ENCODE peak calls at places on chromosomes 12 and 14, in ten cellular contexts. B is head of caudate nucleus; K is astrocyte of the spinal cord; H is HCT116; N is heart right ventricle; X is stimulated activated CD4-positive, alpha-beta T cell treated with anti-CD3 and anti-CD28 coated beads, Interleukin-12 subunit alpha, Interleukin-12 subunit beta, amount 100 ng/mL, for 4 hours; Z is lower leg skin; F is activated naive CD4-positive, alpha-beta T cell; I is activated CD4-positive, alpha-beta T cell treated with anti-CD3 and anti-CD28 coated beads, Interleukin-2, amount 10 ng/mL, durations not matched to agents 7 days and 5 days; S is left ventricle myocardium superior. E is an unnamed sample.
A peak's percentile ranks its signal among the peaks of the same experiment; 100 is the strongest.

GRCh38 chr12:125871811-125872594 is 806.8 kb downstream of the AACS start:
- DNase-seq in B (no peak), K (no peak), H (no peak), N (peak; percentile 54), X (no peak), Z (no peak), F (no peak), I (no peak), S (peak; percentile 54), E (peak; percentile 41)

GRCh38 chr12:2796187-2796663 is 1.5 kb downstream of the FKBP4 start:
- DNase-seq in B (no peak), K (no peak), H (no peak), N (no peak), X (no peak), Z (no peak), F (no peak), I (no peak), S (no peak), E (no peak)

GRCh38 chr12:98402081-98402480 is 113.3 kb upstream of the TMPO start:
- DNase-seq in B (no peak), K (no peak), H (peak; percentile 76), N (no peak), X (no peak), Z (no peak), F (no peak), I (no peak), S (no peak), E (no peak)

GRCh38 chr12:38838211-38838850 is 67.1 kb downstream of the CPNE8 start:
- DNase-seq in B (no peak), K (no peak), H (no peak), N (no peak), X (no peak), Z (no peak), F (no peak), I (no peak), S (no peak), E (no peak)

GRCh38 chr12:78240827-78241226 is 410.1 kb downstream of the NAV3 start:
- DNase-seq in B (no peak), K (no peak), H (no peak), N (no peak), X (no peak), Z (no peak), F (no peak), I (no peak), S (no peak), E (no peak)

GRCh38 chr14:89033756-89034155 is 209.3 kb downstream of the TTC8 start:
- DNase-seq in B (no peak), K (no peak), H (no peak), N (no peak), X (no peak), Z (no peak), F (no peak), I (no peak), S (no peak), E (no peak)

GRCh38 chr12:88643685-88644084 is 63.4 kb upstream of the KITLG start:
- DNase-seq in B (no peak), K (no peak), H (no peak), N (no peak), X (no peak), Z (no peak), F (no peak), I (no peak), S (no peak), E (no peak)

GRCh38 chr12:106010746-106011145 is 128.0 kb downstream of the NUAK1 start:
- DNase-seq in B (no peak), K (no peak), H (no peak), N (no peak), X (no peak), Z (no peak), F (no peak), I (no peak), S (no peak), E (no peak)

GRCh38 chr12:103930787-103931536 is 752 bp downstream of the HSP90B1 start:
- DNase-seq in B (no peak), K (peak; percentile 19), H (no peak), N (peak; percentile 47), X (peak; percentile 40), Z (peak; percentile 86), F (no peak), I (no peak), S (peak; percentile 60), E (peak; percentile 47)

GRCh38 chr12:15356831-15357456 is 34.6 kb downstream of the PTPRO start:
- DNase-seq in B (no peak), K (no peak), H (no peak), N (no peak), X (no peak), Z (no peak), F (no peak), I (no peak), S (no peak), E (no peak)

GRCh38 chr12:104478396-104479140 is 21.8 kb downstream of the CHST11 start:
- DNase-seq in B (no peak), K (peak; percentile 43), H (no peak), N (no peak), X (no peak), Z (no peak), F (no peak), I (peak; percentile 39), S (no peak), E (no peak)

GRCh38 chr12:121939992-121940766 is 21.8 kb downstream of the CFAP251 start:
- DNase-seq in B (no peak), K (no peak), H (no peak), N (no peak), X (no peak), Z (no peak), F (no peak), I (no peak), S (no peak), E (no peak)

GRCh38 chr14:55094630-55095157 is 34.4 kb upstream of the LGALS3 start:
- DNase-seq in B (no peak), K (peak; percentile 55), H (no peak), N (no peak), X (no peak), Z (no peak), F (no peak), I (no peak), S (no peak), E (no peak)

GRCh38 chr12:51793201-51793600 is 55.3 kb downstream of the FIGNL2 start:
- DNase-seq in B (no peak), K (peak; percentile 40), H (no peak), N (no peak), X (no peak), Z (no peak), F (no peak), I (no peak), S (no peak), E (no peak)

GRCh38 chr12:70400124-70400523 is 34.0 kb downstream of the KCNMB4 start:
- DNase-seq in B (no peak), K (no peak), H (no peak), N (no peak), X (no peak), Z (no peak), F (no peak), I (no peak), S (no peak), E (no peak)

GRCh38 chr12:85661461-85662208 is 174.6 kb downstream of the RASSF9 start:
- DNase-seq in B (no peak), K (no peak), H (no peak), N (no peak), X (no peak), Z (no peak), F (no peak), I (no peak), S (no peak), E (no peak)

GRCh38 chr12:104147346-104147745 is 9.3 kb upstream of the NFYB start:
- DNase-seq in B (no peak), K (no peak), H (no peak), N (no peak), X (no peak), Z (no peak), F (no peak), I (no peak), S (no peak), E (no peak)

GRCh38 chr14:71606064-71606463 is 326.2 kb upstream of the RGS6 start:
- DNase-seq in B (no peak), K (no peak), H (no peak), N (no peak), X (no peak), Z (no peak), F (no peak), I (peak; percentile 16), S (no peak), E (no peak)

GRCh38 chr12:124906606-124907261 is 7.7 kb downstream of the UBC start:
- DNase-seq in B (peak; percentile 90), K (peak; percentile 92), H (peak; percentile 94), N (peak; percentile 93), X (peak; percentile 75), Z (peak; percentile 96), F (no peak), I (peak; percentile 97), S (peak; percentile 67), E (peak; percentile 87)

GRCh38 chr14:22379727-22380126 is 209.3 kb downstream of the DAD1 start:
- DNase-seq in B (no peak), K (peak; percentile 60), H (no peak), N (no peak), X (no peak), Z (no peak), F (no peak), I (no peak), S (no peak), E (no peak)

GRCh38 chr14:101867854-101868253 is 96.5 kb upstream of the DYNC1H1 start:
- DNase-seq in B (no peak), K (no peak), H (no peak), N (no peak), X (no peak), Z (no peak), F (no peak), I (no peak), S (no peak), E (no peak)

GRCh38 chr12:119749666-119750065 is 81.7 kb downstream of the PRKAB1 start:
- DNase-seq in B (no peak), K (peak; percentile 28), H (no peak), N (no peak), X (no peak), Z (no peak), F (no peak), I (no peak), S (no peak), E (no peak)

GRCh38 chr12:54220092-54220557 is 31.3 kb upstream of the SMUG1 start:
- DNase-seq in B (peak; percentile 75), K (peak; percentile 74), H (peak; percentile 56), N (peak; percentile 64), X (peak; percentile 59), Z (peak; percentile 94), F (peak; percentile 23), I (peak; percentile 72), S (peak; percentile 69), E (peak; percentile 49)

GRCh38 chr14:93132472-93133065 is 16.8 kb upstream of the ITPK1 start:
- DNase-seq in B (peak; percentile 22), K (peak; percentile 33), H (no peak), N (peak; percentile 56), X (no peak), Z (no peak), F (no peak), I (peak; percentile 44), S (no peak), E (peak; percentile 54)

GRCh38 chr12:78099806-78100205 is 269.1 kb downstream of the NAV3 start:
- DNase-seq in B (no peak), K (no peak), H (no peak), N (no peak), X (no peak), Z (no peak), F (no peak), I (no peak), S (no peak), E (no peak)

GRCh38 chr12:84764006-84764405 is 148.6 kb downstream of the SLC6A15 start:
- DNase-seq in B (no peak), K (no peak), H (no peak), N (no peak), X (no peak), Z (no peak), F (no peak), I (no peak), S (no peak), E (no peak)

E was measured in heart left ventricle.